ENCODE peak calls at places on chromosomes 7 and 10, in eight cellular contexts. I, R, K, Q, J, E, V and H are unnamed samples.

GRCh38 chr10:7121154-7121797 is 289.6 kb downstream of the SFMBT2 start:
- DNase-seq in I (peak; percentile 45), R (peak; percentile 43), K (peak; percentile 33), Q (peak; percentile 36), J (peak; percentile 49), E (peak; percentile 51), V (peak; percentile 45), H (peak; percentile 41)

GRCh38 chr10:100167521-100168312 is 18.1 kb downstream of the ERLIN1 start:
- DNase-seq in I (no peak), R (no peak), K (no peak), Q (no peak), J (no peak), E (no peak), V (no peak), H (no peak)

GRCh38 chr7:103751476-103751875 is 238.0 kb downstream of the RELN start:
- DNase-seq in I (no peak), R (no peak), K (no peak), Q (no peak), J (no peak), E (no peak), V (no peak), H (no peak)

GRCh38 chr7:92910076-92910475 is 73.7 kb upstream of the CDK6 start:
- DNase-seq in I (no peak), R (no peak), K (no peak), Q (no peak), J (no peak), E (no peak), V (no peak), H (no peak)

GRCh38 chr7:101950450-101951119 is 133.2 kb downstream of the CUX1 start:
- DNase-seq in I (no peak), R (no peak), K (no peak), Q (no peak), J (no peak), E (peak; percentile 90), V (no peak), H (no peak)

GRCh38 chr10:29471483-29471859 is 163.3 kb downstream of the SVIL start:
- DNase-seq in I (no peak), R (no peak), K (no peak), Q (no peak), J (no peak), E (peak; percentile 80), V (no peak), H (no peak)

GRCh38 chr7:158824028-158824427 is 5.3 kb downstream of the ESYT2 start:
- DNase-seq in I (no peak), R (no peak), K (no peak), Q (no peak), J (no peak), E (no peak), V (peak; percentile 39), H (no peak)

GRCh38 chr7:5348134-5349004 is 65.6 kb downstream of the SLC29A4 start:
- DNase-seq in I (no peak), R (no peak), K (no peak), Q (no peak), J (no peak), E (no peak), V (no peak), H (no peak)

GRCh38 chr7:30503273-30504212 is 1.1 kb downstream of the GGCT start:
- DNase-seq in I (no peak), R (no peak), K (no peak), Q (no peak), J (no peak), E (peak; percentile 9), V (no peak), H (no peak)

GRCh38 chr10:4427524-4427923 is 398.5 kb upstream of the AKR1E2 start:
- DNase-seq in I (no peak), R (no peak), K (no peak), Q (no peak), J (no peak), E (peak; percentile 33), V (no peak), H (peak; percentile 20)

GRCh38 chr10:28479927-28480326 is 53.0 kb upstream of the WAC start:
- DNase-seq in I (no peak), R (no peak), K (no peak), Q (no peak), J (no peak), E (no peak), V (no peak), H (no peak)

GRCh38 chr10:22628309-22628708 is 86.1 kb downstream of the PIP4K2A start:
- DNase-seq in I (no peak), R (no peak), K (no peak), Q (no peak), J (no peak), E (no peak), V (no peak), H (no peak)

GRCh38 chr10:22624289-22624738 is 90.1 kb downstream of the PIP4K2A start:
- DNase-seq in I (no peak), R (no peak), K (no peak), Q (no peak), J (no peak), E (peak; percentile 77), V (no peak), H (no peak)

GRCh38 chr10:22625511-22626288 is 88.7 kb downstream of the PIP4K2A start:
- DNase-seq in I (no peak), R (no peak), K (no peak), Q (no peak), J (no peak), E (peak; percentile 16), V (no peak), H (no peak)

GRCh38 chr10:22629126-22629525 is 85.3 kb downstream of the PIP4K2A start:
- DNase-seq in I (no peak), R (no peak), K (no peak), Q (no peak), J (no peak), E (no peak), V (no peak), H (no peak)

DNA sequence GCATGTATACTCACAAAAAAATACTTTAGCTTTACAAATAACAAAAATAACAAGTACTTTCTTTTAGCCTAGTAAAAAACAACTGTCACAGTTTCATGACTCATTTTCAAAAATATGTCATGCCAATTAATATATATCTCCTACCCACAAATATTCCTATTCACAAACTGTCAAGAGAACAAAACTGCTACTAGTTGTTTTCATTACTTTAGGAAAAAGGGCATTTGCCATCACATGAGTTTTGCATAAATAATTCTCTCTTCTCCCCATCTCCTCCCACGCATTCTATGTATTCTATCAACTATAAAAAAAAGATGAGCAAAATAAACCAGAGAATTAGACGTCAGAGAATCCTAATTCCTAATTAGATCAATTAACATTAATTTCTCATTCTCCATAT is 87.6 kb downstream of the PIP4K2A start:
- DNase-seq in I (no peak), R (no peak), K (no peak), Q (no peak), J (no peak), E (no peak), V (no peak), H (no peak)
- H3K4me1 ChIP-seq in I (no peaks in the 10 kb centered on the region), R (peaks cover 91% of the 10 kb centered on the region), K (peaks cover 46% of the 10 kb centered on the region), Q (peaks cover 13% of the 10 kb centered on the region), J (no peaks in the 10 kb centered on the region), E (peaks cover 28% of the 10 kb centered on the region), V (peaks cover 12% of the 10 kb centered on the region), H (peaks cover 4% of the 10 kb centered on the region)

GRCh38 chr7:132392713-132393112 is 183.6 kb downstream of the PLXNA4 start:
- DNase-seq in I (no peak), R (no peak), K (no peak), Q (no peak), J (no peak), E (no peak), V (no peak), H (no peak)

GRCh38 chr7:132395375-132395774 is 180.9 kb downstream of the PLXNA4 start:
- DNase-seq in I (no peak), R (no peak), K (no peak), Q (no peak), J (no peak), E (no peak), V (no peak), H (no peak)

GRCh38 chr7:132390705-132391104 is 185.6 kb downstream of the PLXNA4 start:
- DNase-seq in I (no peak), R (no peak), K (no peak), Q (no peak), J (no peak), E (peak; percentile 55), V (no peak), H (no peak)

GRCh38 chr7:132393789-132394261 is 182.4 kb downstream of the PLXNA4 start:
- DNase-seq in I (peak; percentile 67), R (peak; percentile 60), K (peak; percentile 72), Q (peak; percentile 58), J (peak; percentile 53), E (peak; percentile 79), V (no peak), H (peak; percentile 60)

GRCh38 chr7:132394283-132395003 is 181.8 kb downstream of the PLXNA4 start:
- DNase-seq in I (no peak), R (no peak), K (no peak), Q (no peak), J (no peak), E (no peak), V (no peak), H (no peak)
- TF ChIP-seq CTCF in I (peak; percentile 46), R (no peak), K (no peak), Q (peak; percentile 30), J (peak; percentile 55), E (no peak), V (no peak), H (peak; percentile 8)

DNA sequence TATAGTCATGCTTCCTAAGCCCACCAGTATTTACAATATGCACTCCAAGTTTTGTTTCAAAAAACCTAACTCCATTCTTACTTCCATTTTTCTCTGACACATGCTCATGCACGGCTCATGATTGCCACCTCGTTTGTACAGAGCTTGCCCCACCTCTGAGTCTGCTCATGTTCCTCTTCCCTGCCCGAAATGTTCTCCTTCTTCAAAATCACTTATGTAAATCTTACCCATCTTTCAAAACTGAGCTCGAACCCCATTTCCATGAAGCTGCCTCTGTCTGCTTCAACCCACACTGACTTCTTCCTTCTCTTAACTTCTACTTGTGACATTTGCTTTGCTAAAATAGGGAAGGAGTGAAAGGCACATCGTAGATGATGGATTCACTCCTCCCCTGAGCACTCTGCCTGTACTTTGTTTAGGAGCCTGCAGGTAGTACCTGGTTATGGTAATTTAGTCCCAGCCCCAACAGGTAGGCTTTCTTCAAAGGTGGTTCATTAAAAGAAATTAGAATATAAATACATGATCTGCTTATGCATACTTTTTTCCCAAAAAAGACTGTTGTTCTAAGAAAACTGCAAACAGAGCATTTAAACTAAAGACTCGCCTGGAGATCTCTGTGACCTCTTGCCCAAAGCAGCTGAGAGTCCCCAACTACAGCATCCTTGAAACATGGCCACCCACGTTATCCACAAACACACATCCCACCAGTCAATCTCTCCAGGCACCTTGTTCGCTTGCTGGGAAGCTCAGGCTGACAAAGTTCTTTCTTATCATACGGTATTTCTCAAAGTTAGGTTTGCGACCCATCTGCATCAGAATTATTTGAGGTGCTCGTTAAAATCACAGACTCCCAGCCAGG is 172.0 kb downstream of the DGKI start:
- DNase-seq in I (no peak), R (no peak), K (no peak), Q (no peak), J (no peak), E (no peak), V (no peak), H (no peak)
- H3K27ac ChIP-seq in I (no peak overlapping the region), R (no peak overlapping the region), K (no peak overlapping the region), Q (no peak overlapping the region), J (no peak overlapping the region), E (no peak overlapping the region), V (no peak overlapping the region), H (no peak overlapping the region)

DNA sequence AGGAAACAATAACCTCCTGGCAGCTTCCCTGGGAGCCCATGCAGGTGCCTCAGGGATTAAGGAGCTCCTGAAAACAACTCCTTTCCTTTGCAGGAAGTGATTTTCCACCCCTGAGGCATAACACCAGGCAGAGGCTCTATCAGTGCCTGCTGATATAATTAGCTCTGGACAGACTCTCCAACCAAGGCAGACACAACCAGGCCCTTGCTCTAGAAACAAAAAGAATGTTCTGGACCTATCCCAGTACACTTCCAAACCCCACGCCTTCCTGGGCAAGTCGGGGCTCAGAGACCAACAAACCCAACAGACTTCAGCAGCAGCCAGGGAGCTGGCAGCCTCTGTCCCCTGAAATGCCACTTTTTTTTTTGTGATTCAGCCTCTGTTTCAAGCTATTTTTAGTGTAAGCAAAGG is 247.1 kb downstream of the KCNMA1 start:
- DNase-seq in I (no peak), R (no peak), K (no peak), Q (no peak), J (no peak), E (no peak), V (no peak), H (no peak)
- H3K4me1 ChIP-seq in I (peaks cover 10% of the 10 kb centered on the region), R (peaks cover 49% of the 10 kb centered on the region), K (peaks cover 9% of the 10 kb centered on the region), Q (peaks cover 17% of the 10 kb centered on the region), J (peaks cover 4% of the 10 kb centered on the region), E (peaks cover 41% of the 10 kb centered on the region), V (peaks cover 24% of the 10 kb centered on the region), H (peaks cover 6% of the 10 kb centered on the region)